ENCODE peak calls at places on chromosomes 6 and 20, in six cellular contexts. B is substantia nigra; E is activated effector memory CD4-positive, alpha-beta T cell treated with anti-CD3 and anti-CD28 coated beads, Interleukin-2, amount 50 U/mL, for 16 hours; K is pancreas; A is mammary epithelial cell; H is stimulated activated CD4-positive, alpha-beta T cell treated with anti-CD3 and anti-CD28 coated beads, TNF-alpha, amount 100 ng/mL, for 48 hours. F is an unnamed sample.
A peak's percentile ranks its signal among the peaks of the same experiment; 100 is the strongest.

GRCh38 chr6:39684790-39685485 is 40.3 kb downstream of the KIF6 start:
- DNase-seq in E (no peak), H (no peak), B (no peak), A (no peak), K (no peak), F (no peak)

GRCh38 chr6:81049425-81050042 is 702.9 kb downstream of the TENT5A start:
- DNase-seq in B (no peak), K (no peak), A (no peak), E (no peak), H (no peak), F (no peak)

GRCh38 chr6:68760941-68761676 is 126.0 kb downstream of the ADGRB3 start:
- DNase-seq in H (no peak), A (no peak), K (no peak), E (no peak), B (peak; percentile 33), F (no peak)

GRCh38 chr6:37550436-37550835 is 50.7 kb upstream of the CCDC167 start:
- DNase-seq in K (no peak), E (no peak), A (no peak), B (no peak), H (no peak), F (no peak)

GRCh38 chr20:5078399-5078958 is 41.3 kb downstream of the PCNA start:
- DNase-seq in E (peak; percentile 89), K (peak; percentile 61), B (no peak), A (peak; percentile 17), H (peak; percentile 65), F (peak; percentile 74)

GRCh38 chr6:137968901-137969300 is 101.8 kb downstream of the TNFAIP3 start:
- DNase-seq in H (no peak), B (no peak), K (no peak), E (no peak), A (no peak), F (no peak)

GRCh38 chr20:31560094-31560899 is 44.8 kb upstream of the ID1 start:
- DNase-seq in B (no peak), A (peak; percentile 76), K (no peak), E (peak; percentile 92), H (peak; percentile 57), F (peak; percentile 61)

GRCh38 chr6:137731960-137732616 is 135.0 kb upstream of the TNFAIP3 start:
- DNase-seq in B (no peak), H (no peak), K (no peak), E (no peak), A (peak; percentile 80), F (no peak)

GRCh38 chr6:136550045-136550329 is 235 bp downstream of the MAP7 start:
- DNase-seq in B (no peak), A (no peak), H (no peak), K (no peak), E (peak; percentile 64), F (no peak)

GRCh38 chr6:147738516-147739187 is 230.2 kb downstream of the SAMD5 start:
- DNase-seq in A (peak; percentile 22), H (no peak), E (no peak), K (no peak), B (no peak), F (no peak)

GRCh38 chr20:45405566-45406259 is 2.4 kb upstream of the DBNDD2 start:
- DNase-seq in A (no peak), E (peak; percentile 61), B (no peak), K (no peak), H (no peak), F (no peak)